ENCODE peak calls at places on chromosomes 2 and 18, in nine cellular contexts. One of them, this sample, is unnamed.

GRCh38 chr2:3149441-3150217 is 228.0 kb downstream of the EIPR1 start:
- DNase-seq in Calu3: no peak
- DNase-seq in WTC11: no peak
- DNase-seq in lung: no peak
- DNase-seq in breast epithelium: no peak
- DNase-seq in body of pancreas: no peak
- DNase-seq in psoas muscle: no peak
- DNase-seq in AG09309: no peak
- DNase-seq in right lobe of liver: no peak
- DNase-seq in this sample: no peak

GRCh38 chr2:174630097-174630496 is 32.5 kb upstream of the WIPF1 start:
- DNase-seq in body of pancreas: no peak
- DNase-seq in WTC11: no peak
- DNase-seq in AG09309: no peak
- DNase-seq in breast epithelium: no peak
- DNase-seq in right lobe of liver: no peak
- DNase-seq in lung: no peak
- DNase-seq in psoas muscle: no peak
- DNase-seq in Calu3: no peak
- DNase-seq in this sample: no peak

GRCh38 chr2:172280820-172281454 is 146.4 kb upstream of the ITGA6 start:
- DNase-seq in Calu3: no peak
- DNase-seq in breast epithelium: no peak
- DNase-seq in right lobe of liver: no peak
- DNase-seq in body of pancreas: peak; percentile 57
- DNase-seq in AG09309: no peak
- DNase-seq in WTC11: no peak
- DNase-seq in lung: no peak
- DNase-seq in psoas muscle: no peak
- DNase-seq in this sample: no peak

GRCh38 chr2:231634412-231634811 is 41.7 kb downstream of the TEX44 start:
- DNase-seq in psoas muscle: no peak
- DNase-seq in lung: no peak
- DNase-seq in WTC11: no peak
- DNase-seq in Calu3: no peak
- DNase-seq in right lobe of liver: no peak
- DNase-seq in AG09309: no peak
- DNase-seq in body of pancreas: no peak
- DNase-seq in breast epithelium: no peak
- DNase-seq in this sample: no peak

GRCh38 chr2:37588316-37588777 is 83.1 kb downstream of the CDC42EP3 start:
- DNase-seq in breast epithelium: no peak
- DNase-seq in WTC11: no peak
- DNase-seq in psoas muscle: no peak
- DNase-seq in lung: no peak
- DNase-seq in AG09309: no peak
- DNase-seq in Calu3: peak; percentile 52
- DNase-seq in right lobe of liver: no peak
- DNase-seq in body of pancreas: peak; percentile 53
- DNase-seq in this sample: no peak

GRCh38 chr2:49403722-49404507 is 249.6 kb upstream of the FSHR start:
- DNase-seq in right lobe of liver: no peak
- DNase-seq in body of pancreas: no peak
- DNase-seq in lung: no peak
- DNase-seq in breast epithelium: no peak
- DNase-seq in psoas muscle: no peak
- DNase-seq in AG09309: no peak
- DNase-seq in WTC11: peak; percentile 11
- DNase-seq in Calu3: no peak
- DNase-seq in this sample: no peak

GRCh38 chr2:174678395-174678794 is 80.8 kb upstream of the WIPF1 start:
- DNase-seq in breast epithelium: no peak
- DNase-seq in body of pancreas: no peak
- DNase-seq in WTC11: no peak
- DNase-seq in right lobe of liver: no peak
- DNase-seq in psoas muscle: no peak
- DNase-seq in Calu3: no peak
- DNase-seq in AG09309: no peak
- DNase-seq in lung: no peak
- DNase-seq in this sample: no peak

GRCh38 chr18:3901042-3901441 is 451.1 kb downstream of the TGIF1 start:
- DNase-seq in Calu3: no peak
- DNase-seq in right lobe of liver: no peak
- DNase-seq in body of pancreas: no peak
- DNase-seq in psoas muscle: no peak
- DNase-seq in WTC11: no peak
- DNase-seq in breast epithelium: no peak
- DNase-seq in lung: no peak
- DNase-seq in AG09309: no peak
- DNase-seq in this sample: no peak

GRCh38 chr2:237170017-237170416 is 84.3 kb downstream of the COPS8 start:
- DNase-seq in breast epithelium: no peak
- DNase-seq in lung: no peak
- DNase-seq in psoas muscle: no peak
- DNase-seq in AG09309: peak; percentile 64
- DNase-seq in Calu3: no peak
- DNase-seq in WTC11: no peak
- DNase-seq in body of pancreas: no peak
- DNase-seq in right lobe of liver: no peak
- DNase-seq in this sample: no peak

GRCh38 chr2:149388120-149388816 is 57.9 kb downstream of the LYPD6 start:
- DNase-seq in breast epithelium: no peak
- DNase-seq in lung: no peak
- DNase-seq in body of pancreas: no peak
- DNase-seq in right lobe of liver: no peak
- DNase-seq in Calu3: no peak
- DNase-seq in WTC11: no peak
- DNase-seq in AG09309: no peak
- DNase-seq in psoas muscle: no peak
- DNase-seq in this sample: no peak

GRCh38 chr2:228782281-228782680 is 488.8 kb downstream of the PID1 start:
- DNase-seq in right lobe of liver: no peak
- DNase-seq in lung: no peak
- DNase-seq in breast epithelium: no peak
- DNase-seq in psoas muscle: no peak
- DNase-seq in AG09309: no peak
- DNase-seq in Calu3: no peak
- DNase-seq in body of pancreas: no peak
- DNase-seq in WTC11: no peak
- DNase-seq in this sample: no peak

GRCh38 chr2:214830794-214831346 is 21.4 kb upstream of the BARD1 start:
- DNase-seq in right lobe of liver: no peak
- DNase-seq in body of pancreas: peak; percentile 17
- DNase-seq in psoas muscle: no peak
- DNase-seq in AG09309: no peak
- DNase-seq in breast epithelium: no peak
- DNase-seq in WTC11: no peak
- DNase-seq in lung: no peak
- DNase-seq in Calu3: no peak
- DNase-seq in this sample: no peak
- TF ChIP-seq CTCF in right lobe of liver: peak; percentile 14
- TF ChIP-seq CTCF in body of pancreas: peak; percentile 30
- TF ChIP-seq CTCF in psoas muscle: peak; percentile 21
- TF ChIP-seq CTCF in AG09309: peak; percentile 60
- TF ChIP-seq CTCF in breast epithelium: peak; percentile 10
- TF ChIP-seq CTCF in WTC11: no peak
- TF ChIP-seq CTCF in lung: no peak
- TF ChIP-seq CTCF in Calu3: peak; percentile 26
- TF ChIP-seq CTCF in this sample: peak; percentile 6

DNA sequence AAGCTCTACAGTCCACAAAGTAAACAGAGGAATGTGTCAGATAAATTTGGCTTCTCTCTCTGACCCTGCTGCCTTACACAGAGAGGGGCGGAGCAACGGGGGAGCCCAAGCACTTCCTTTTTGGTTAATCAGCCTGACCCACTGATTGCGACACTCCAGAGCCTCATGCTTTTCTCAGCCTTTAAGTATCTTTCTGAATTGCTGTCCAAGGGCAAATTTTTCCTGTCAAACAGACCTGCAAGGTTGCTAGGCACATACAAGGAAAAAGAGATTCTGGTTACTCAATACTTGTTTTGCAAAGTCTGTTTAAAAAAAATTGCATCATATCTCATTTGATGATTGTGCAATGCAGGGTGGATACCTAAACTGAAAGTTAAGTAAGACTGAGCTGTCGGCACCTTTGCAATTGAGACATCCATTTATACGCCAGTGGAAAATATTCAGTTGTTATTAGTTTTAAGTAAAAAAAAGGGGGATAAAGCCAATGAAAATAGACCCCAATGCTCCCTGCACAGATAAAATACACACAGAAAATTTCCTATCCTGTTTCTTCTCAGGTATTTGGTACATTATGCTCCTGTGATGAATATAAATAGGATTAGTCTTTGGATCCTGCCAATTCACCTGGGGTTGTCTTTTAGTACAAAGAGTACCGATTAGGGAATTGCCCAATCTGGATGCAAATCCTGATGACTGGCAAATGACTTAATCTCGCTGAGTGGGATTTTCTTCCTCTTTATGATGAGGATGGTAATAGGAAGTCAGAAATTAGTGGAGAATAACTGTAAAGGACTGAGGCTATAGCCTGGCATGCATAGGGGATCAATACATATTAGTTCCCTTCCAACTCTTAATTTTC is 260.2 kb upstream of the TRIB2 start:
- DNase-seq in lung: peak; percentile 93
- DNase-seq in Calu3: peak; percentile 79
- DNase-seq in breast epithelium: peak; percentile 91
- DNase-seq in right lobe of liver: peak; percentile 90
- DNase-seq in WTC11: peak; percentile 20
- DNase-seq in AG09309: peak; percentile 99
- DNase-seq in body of pancreas: peak; percentile 98
- DNase-seq in psoas muscle: peak; percentile 89
- DNase-seq in this sample: peak; percentile 55
- TF ChIP-seq CTCF in lung: no peak
- TF ChIP-seq CTCF in Calu3: no peak
- TF ChIP-seq CTCF in breast epithelium: no peak
- TF ChIP-seq CTCF in right lobe of liver: peak; percentile 10
- TF ChIP-seq CTCF in WTC11: no peak
- TF ChIP-seq CTCF in AG09309: no peak
- TF ChIP-seq CTCF in body of pancreas: no peak
- TF ChIP-seq CTCF in psoas muscle: no peak
- TF ChIP-seq CTCF in this sample: no peak

DNA sequence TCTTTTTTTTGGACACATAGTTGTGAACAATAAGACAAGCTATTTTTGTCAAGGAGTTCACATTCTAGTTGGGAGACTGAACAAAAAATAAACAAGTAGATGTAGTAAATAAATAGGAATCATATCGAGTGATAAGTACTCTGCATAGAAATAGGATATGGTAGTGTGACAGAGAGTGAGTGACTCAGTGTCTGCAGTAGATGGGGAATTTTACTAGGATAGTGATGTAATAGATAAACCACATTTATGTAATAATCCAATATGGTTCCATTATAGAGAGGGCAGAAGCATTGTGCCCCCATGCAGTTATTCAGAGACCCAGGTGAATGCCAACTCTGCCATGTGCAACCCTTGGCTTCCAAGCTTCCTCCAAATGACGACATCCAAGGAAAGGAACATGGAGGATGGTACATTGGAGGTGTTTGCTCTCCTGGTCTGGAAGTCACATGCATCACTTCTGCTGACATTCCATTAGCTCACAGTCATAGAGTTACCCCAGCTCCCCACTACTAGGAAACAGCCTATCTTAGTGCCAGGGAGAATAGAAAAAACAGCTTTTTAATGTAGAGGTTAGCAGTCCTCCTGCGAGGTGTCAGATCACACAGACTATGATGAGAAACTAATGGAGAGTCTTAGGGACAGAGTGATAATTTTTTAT is 595.4 kb downstream of the NYAP2 start:
- DNase-seq in AG09309: no peak
- DNase-seq in Calu3: no peak
- DNase-seq in lung: no peak
- DNase-seq in body of pancreas: no peak
- DNase-seq in breast epithelium: no peak
- DNase-seq in psoas muscle: no peak
- DNase-seq in right lobe of liver: no peak
- DNase-seq in WTC11: no peak
- DNase-seq in this sample: no peak
- TF ChIP-seq CTCF in AG09309: no peak
- TF ChIP-seq CTCF in Calu3: no peak
- TF ChIP-seq CTCF in lung: no peak
- TF ChIP-seq CTCF in body of pancreas: no peak
- TF ChIP-seq CTCF in breast epithelium: no peak
- TF ChIP-seq CTCF in psoas muscle: no peak
- TF ChIP-seq CTCF in right lobe of liver: no peak
- TF ChIP-seq CTCF in WTC11: no peak
- TF ChIP-seq CTCF in this sample: no peak

GRCh38 chr2:240648650-240649275 is 23.5 kb downstream of the GPR35 start:
- DNase-seq in psoas muscle: no peak
- DNase-seq in right lobe of liver: no peak
- DNase-seq in breast epithelium: no peak
- DNase-seq in body of pancreas: no peak
- DNase-seq in AG09309: no peak
- DNase-seq in Calu3: no peak
- DNase-seq in WTC11: no peak
- DNase-seq in lung: peak; percentile 25
- DNase-seq in this sample: peak; percentile 41
- TF ChIP-seq CTCF in psoas muscle: no peak
- TF ChIP-seq CTCF in right lobe of liver: no peak
- TF ChIP-seq CTCF in breast epithelium: no peak
- TF ChIP-seq CTCF in body of pancreas: no peak
- TF ChIP-seq CTCF in AG09309: no peak
- TF ChIP-seq CTCF in Calu3: no peak
- TF ChIP-seq CTCF in WTC11: no peak
- TF ChIP-seq CTCF in lung: no peak
- TF ChIP-seq CTCF in this sample: no peak

GRCh38 chr2:4354678-4355077 is 651.3 kb downstream of the DCDC2C start:
- DNase-seq in AG09309: no peak
- DNase-seq in right lobe of liver: no peak
- DNase-seq in breast epithelium: no peak
- DNase-seq in Calu3: no peak
- DNase-seq in lung: no peak
- DNase-seq in body of pancreas: peak; percentile 43
- DNase-seq in psoas muscle: no peak
- DNase-seq in WTC11: peak; percentile 23
- DNase-seq in this sample: peak; percentile 10
- TF ChIP-seq CTCF in AG09309: no peak
- TF ChIP-seq CTCF in right lobe of liver: peak; percentile 3
- TF ChIP-seq CTCF in breast epithelium: no peak
- TF ChIP-seq CTCF in Calu3: no peak
- TF ChIP-seq CTCF in lung: no peak
- TF ChIP-seq CTCF in body of pancreas: peak; percentile 48
- TF ChIP-seq CTCF in psoas muscle: no peak
- TF ChIP-seq CTCF in WTC11: no peak
- TF ChIP-seq CTCF in this sample: peak; percentile 19